ENCODE peak calls at places on chromosomes 7 and 10, in nine cellular contexts. One of them, this sample, is unnamed.

GRCh38 chr10:1563028-1563427 is 174.3 kb downstream of the ADARB2 start:
- DNase-seq in coronary artery: no peak
- DNase-seq in mucosa of gallbladder: no peak
- DNase-seq in prostate gland: no peak
- DNase-seq in GM19239: no peak
- DNase-seq in gastrocnemius medialis: no peak
- DNase-seq in Daoy: no peak
- DNase-seq in cerebellar nuclear complex: no peak
- DNase-seq in NCI-H1436: no peak
- DNase-seq in this sample: no peak

GRCh38 chr7:102044984-102045673 is 227.7 kb downstream of the CUX1 start:
- DNase-seq in coronary artery: no peak
- DNase-seq in mucosa of gallbladder: no peak
- DNase-seq in prostate gland: no peak
- DNase-seq in GM19239: no peak
- DNase-seq in gastrocnemius medialis: no peak
- DNase-seq in Daoy: peak
- DNase-seq in cerebellar nuclear complex: no peak
- DNase-seq in NCI-H1436: no peak
- DNase-seq in this sample: peak

GRCh38 chr7:1922870-1923236 is 252.8 kb downstream of the ELFN1 start:
- DNase-seq in coronary artery: no peak
- DNase-seq in mucosa of gallbladder: no peak
- DNase-seq in prostate gland: no peak
- DNase-seq in GM19239: no peak
- DNase-seq in gastrocnemius medialis: no peak
- DNase-seq in Daoy: no peak
- DNase-seq in cerebellar nuclear complex: no peak
- DNase-seq in NCI-H1436: no peak
- DNase-seq in this sample: no peak

GRCh38 chr7:138151731-138152577 is 75.7 kb downstream of the AKR1D1 start:
- DNase-seq in coronary artery: no peak
- DNase-seq in mucosa of gallbladder: no peak
- DNase-seq in prostate gland: no peak
- DNase-seq in GM19239: no peak
- DNase-seq in gastrocnemius medialis: no peak
- DNase-seq in Daoy: peak
- DNase-seq in cerebellar nuclear complex: no peak
- DNase-seq in NCI-H1436: no peak
- DNase-seq in this sample: no peak

GRCh38 chr7:50534690-50535290 is 30.4 kb downstream of the DDC start:
- DNase-seq in coronary artery: no peak
- DNase-seq in mucosa of gallbladder: no peak
- DNase-seq in prostate gland: no peak
- DNase-seq in GM19239: no peak
- DNase-seq in gastrocnemius medialis: no peak
- DNase-seq in Daoy: peak
- DNase-seq in cerebellar nuclear complex: no peak
- DNase-seq in NCI-H1436: no peak
- DNase-seq in this sample: no peak

GRCh38 chr10:14016011-14016536 is 314.6 kb downstream of the FRMD4A start:
- DNase-seq in coronary artery: no peak
- DNase-seq in mucosa of gallbladder: peak
- DNase-seq in prostate gland: no peak
- DNase-seq in GM19239: no peak
- DNase-seq in gastrocnemius medialis: peak
- DNase-seq in Daoy: peak
- DNase-seq in cerebellar nuclear complex: no peak
- DNase-seq in NCI-H1436: no peak
- DNase-seq in this sample: no peak

GRCh38 chr7:100891555-100891954 is 2.0 kb upstream of the UFSP1 start:
- DNase-seq in coronary artery: no peak
- DNase-seq in mucosa of gallbladder: no peak
- DNase-seq in prostate gland: no peak
- DNase-seq in GM19239: no peak
- DNase-seq in gastrocnemius medialis: no peak
- DNase-seq in Daoy: peak
- DNase-seq in cerebellar nuclear complex: no peak
- DNase-seq in NCI-H1436: no peak
- DNase-seq in this sample: no peak

GRCh38 chr7:10106609-10107008 is 867.1 kb upstream of the PHF14 start:
- DNase-seq in coronary artery: no peak
- DNase-seq in mucosa of gallbladder: no peak
- DNase-seq in prostate gland: no peak
- DNase-seq in GM19239: no peak
- DNase-seq in gastrocnemius medialis: no peak
- DNase-seq in Daoy: no peak
- DNase-seq in cerebellar nuclear complex: no peak
- DNase-seq in NCI-H1436: no peak
- DNase-seq in this sample: no peak

GRCh38 chr10:124052561-124052960 is 40.8 kb downstream of the CHST15 start:
- DNase-seq in coronary artery: no peak
- DNase-seq in mucosa of gallbladder: no peak
- DNase-seq in prostate gland: no peak
- DNase-seq in GM19239: no peak
- DNase-seq in gastrocnemius medialis: no peak
- DNase-seq in Daoy: no peak
- DNase-seq in cerebellar nuclear complex: no peak
- DNase-seq in NCI-H1436: no peak
- DNase-seq in this sample: no peak

GRCh38 chr7:79282051-79282694 is 171.3 kb downstream of the MAGI2 start:
- DNase-seq in coronary artery: no peak
- DNase-seq in mucosa of gallbladder: peak
- DNase-seq in prostate gland: no peak
- DNase-seq in GM19239: no peak
- DNase-seq in gastrocnemius medialis: no peak
- DNase-seq in Daoy: peak
- DNase-seq in cerebellar nuclear complex: peak
- DNase-seq in NCI-H1436: no peak
- DNase-seq in this sample: no peak

GRCh38 chr7:105402221-105403095 is 13.7 kb upstream of the SRPK2 start:
- DNase-seq in coronary artery: no peak
- DNase-seq in mucosa of gallbladder: no peak
- DNase-seq in prostate gland: no peak
- DNase-seq in GM19239: no peak
- DNase-seq in gastrocnemius medialis: no peak
- DNase-seq in Daoy: peak
- DNase-seq in cerebellar nuclear complex: no peak
- DNase-seq in NCI-H1436: no peak
- DNase-seq in this sample: no peak

GRCh38 chr10:21526184-21526951 is 886 bp upstream of the SKIDA1 start:
- DNase-seq in coronary artery: peak
- DNase-seq in mucosa of gallbladder: peak
- DNase-seq in prostate gland: peak
- DNase-seq in GM19239: no peak
- DNase-seq in gastrocnemius medialis: peak
- DNase-seq in Daoy: peak
- DNase-seq in cerebellar nuclear complex: no peak
- DNase-seq in NCI-H1436: peak
- DNase-seq in this sample: no peak

GRCh38 chr10:16640153-16640552 is 118.5 kb upstream of the C1QL3 start:
- DNase-seq in coronary artery: no peak
- DNase-seq in mucosa of gallbladder: no peak
- DNase-seq in prostate gland: no peak
- DNase-seq in GM19239: no peak
- DNase-seq in gastrocnemius medialis: no peak
- DNase-seq in Daoy: no peak
- DNase-seq in cerebellar nuclear complex: no peak
- DNase-seq in NCI-H1436: no peak
- DNase-seq in this sample: no peak

GRCh38 chr7:70782729-70783290 is 349.1 kb upstream of the GALNT17 start:
- DNase-seq in coronary artery: no peak
- DNase-seq in mucosa of gallbladder: no peak
- DNase-seq in prostate gland: no peak
- DNase-seq in GM19239: no peak
- DNase-seq in gastrocnemius medialis: no peak
- DNase-seq in Daoy: no peak
- DNase-seq in cerebellar nuclear complex: no peak
- DNase-seq in NCI-H1436: peak
- DNase-seq in this sample: no peak

GRCh38 chr7:52017802-52018679 is 701.4 kb upstream of the COBL start:
- DNase-seq in coronary artery: no peak
- DNase-seq in mucosa of gallbladder: no peak
- DNase-seq in prostate gland: no peak
- DNase-seq in GM19239: no peak
- DNase-seq in gastrocnemius medialis: no peak
- DNase-seq in Daoy: peak
- DNase-seq in cerebellar nuclear complex: no peak
- DNase-seq in NCI-H1436: no peak
- DNase-seq in this sample: no peak

GRCh38 chr7:50069613-50070012 is 23.4 kb downstream of the ZPBP start:
- DNase-seq in coronary artery: no peak
- DNase-seq in mucosa of gallbladder: no peak
- DNase-seq in prostate gland: peak
- DNase-seq in GM19239: no peak
- DNase-seq in gastrocnemius medialis: no peak
- DNase-seq in Daoy: peak
- DNase-seq in cerebellar nuclear complex: no peak
- DNase-seq in NCI-H1436: no peak
- DNase-seq in this sample: no peak

GRCh38 chr10:104472505-104472904 is 118.9 kb downstream of the CFAP58 start:
- DNase-seq in coronary artery: no peak
- DNase-seq in mucosa of gallbladder: no peak
- DNase-seq in prostate gland: no peak
- DNase-seq in GM19239: no peak
- DNase-seq in gastrocnemius medialis: no peak
- DNase-seq in Daoy: no peak
- DNase-seq in cerebellar nuclear complex: no peak
- DNase-seq in NCI-H1436: no peak
- DNase-seq in this sample: no peak

GRCh38 chr10:32905466-32905865 is 52.6 kb downstream of the ITGB1 start:
- DNase-seq in coronary artery: no peak
- DNase-seq in mucosa of gallbladder: no peak
- DNase-seq in prostate gland: no peak
- DNase-seq in GM19239: no peak
- DNase-seq in gastrocnemius medialis: no peak
- DNase-seq in Daoy: no peak
- DNase-seq in cerebellar nuclear complex: no peak
- DNase-seq in NCI-H1436: no peak
- DNase-seq in this sample: no peak

GRCh38 chr10:117217196-117217761 is 20.0 kb downstream of the KCNK18 start:
- DNase-seq in coronary artery: no peak
- DNase-seq in mucosa of gallbladder: no peak
- DNase-seq in prostate gland: no peak
- DNase-seq in GM19239: no peak
- DNase-seq in gastrocnemius medialis: no peak
- DNase-seq in Daoy: peak
- DNase-seq in cerebellar nuclear complex: no peak
- DNase-seq in NCI-H1436: no peak
- DNase-seq in this sample: no peak

GRCh38 chr7:64638822-64639221 is 27.1 kb upstream of the ZNF107 start:
- DNase-seq in coronary artery: no peak
- DNase-seq in mucosa of gallbladder: no peak
- DNase-seq in prostate gland: no peak
- DNase-seq in GM19239: no peak
- DNase-seq in gastrocnemius medialis: no peak
- DNase-seq in Daoy: no peak
- DNase-seq in cerebellar nuclear complex: no peak
- DNase-seq in NCI-H1436: no peak
- DNase-seq in this sample: no peak

GRCh38 chr10:71232089-71232998 is 20.0 kb downstream of the UNC5B start:
- DNase-seq in coronary artery: no peak
- DNase-seq in mucosa of gallbladder: peak
- DNase-seq in prostate gland: peak
- DNase-seq in GM19239: no peak
- DNase-seq in gastrocnemius medialis: peak
- DNase-seq in Daoy: no peak
- DNase-seq in cerebellar nuclear complex: peak
- DNase-seq in NCI-H1436: no peak
- DNase-seq in this sample: peak

GRCh38 chr10:70272925-70273316 is 10.9 kb downstream of the NPFFR1 start:
- DNase-seq in coronary artery: no peak
- DNase-seq in mucosa of gallbladder: no peak
- DNase-seq in prostate gland: no peak
- DNase-seq in GM19239: peak
- DNase-seq in gastrocnemius medialis: no peak
- DNase-seq in Daoy: peak
- DNase-seq in cerebellar nuclear complex: no peak
- DNase-seq in NCI-H1436: no peak
- DNase-seq in this sample: no peak

GRCh38 chr7:27192546-27193334 is 7.2 kb downstream of the HOXA13 start:
- DNase-seq in coronary artery: no peak
- DNase-seq in mucosa of gallbladder: no peak
- DNase-seq in prostate gland: peak
- DNase-seq in GM19239: no peak
- DNase-seq in gastrocnemius medialis: no peak
- DNase-seq in Daoy: no peak
- DNase-seq in cerebellar nuclear complex: no peak
- DNase-seq in NCI-H1436: no peak
- DNase-seq in this sample: no peak

GRCh38 chr10:126158537-126158936 is 229.7 kb downstream of the ADAM12 start:
- DNase-seq in coronary artery: no peak
- DNase-seq in mucosa of gallbladder: no peak
- DNase-seq in prostate gland: no peak
- DNase-seq in GM19239: no peak
- DNase-seq in gastrocnemius medialis: no peak
- DNase-seq in Daoy: no peak
- DNase-seq in cerebellar nuclear complex: no peak
- DNase-seq in NCI-H1436: no peak
- DNase-seq in this sample: no peak

GRCh38 chr7:74405899-74406512 is 47.7 kb upstream of the GTF2IRD1 start:
- DNase-seq in coronary artery: peak
- DNase-seq in mucosa of gallbladder: no peak
- DNase-seq in prostate gland: no peak
- DNase-seq in GM19239: no peak
- DNase-seq in gastrocnemius medialis: no peak
- DNase-seq in Daoy: no peak
- DNase-seq in cerebellar nuclear complex: no peak
- DNase-seq in NCI-H1436: no peak
- DNase-seq in this sample: no peak

GRCh38 chr7:36188923-36189322 is 35.9 kb downstream of the EEPD1 start:
- DNase-seq in coronary artery: no peak
- DNase-seq in mucosa of gallbladder: no peak
- DNase-seq in prostate gland: no peak
- DNase-seq in GM19239: no peak
- DNase-seq in gastrocnemius medialis: no peak
- DNase-seq in Daoy: no peak
- DNase-seq in cerebellar nuclear complex: no peak
- DNase-seq in NCI-H1436: no peak
- DNase-seq in this sample: no peak

GRCh38 chr10:26391701-26392695 is 46.1 kb upstream of the APBB1IP start:
- DNase-seq in coronary artery: no peak
- DNase-seq in mucosa of gallbladder: no peak
- DNase-seq in prostate gland: no peak
- DNase-seq in GM19239: no peak
- DNase-seq in gastrocnemius medialis: no peak
- DNase-seq in Daoy: peak
- DNase-seq in cerebellar nuclear complex: no peak
- DNase-seq in NCI-H1436: no peak
- DNase-seq in this sample: no peak

GRCh38 chr10:112842832-112843360 is 107.2 kb upstream of the TCF7L2 start:
- DNase-seq in coronary artery: no peak
- DNase-seq in mucosa of gallbladder: no peak
- DNase-seq in prostate gland: no peak
- DNase-seq in GM19239: peak
- DNase-seq in gastrocnemius medialis: no peak
- DNase-seq in Daoy: no peak
- DNase-seq in cerebellar nuclear complex: no peak
- DNase-seq in NCI-H1436: no peak
- DNase-seq in this sample: no peak